ENCODE peak calls at places on chromosomes 12 and 14, in four cellular contexts. O is AG09309; T is NCI-H748 treated with DMSO at 0.1 percent for 48 hours; R is activated naive CD8-positive, alpha-beta T cell treated with anti-CD3 and anti-CD28 coated beads, Interleukin-2, amount 50 U/mL, for 16 hours. E is an unnamed sample.

GRCh38 chr14:62599616-62600385 is 445.5 kb downstream of the KCNH5 start:
- DNase-seq in O (no peak), T (no peak), R (no peak), E (no peak)

GRCh38 chr14:32702571-32702970 is 236.1 kb upstream of the NPAS3 start:
- DNase-seq in O (no peak), T (no peak), R (no peak), E (no peak)

GRCh38 chr12:89454080-89454848 is 70.3 kb downstream of the GALNT4 start:
- DNase-seq in O (no peak), T (no peak), R (no peak), E (no peak)

GRCh38 chr14:33014710-33015109 is 76.0 kb downstream of the NPAS3 start:
- DNase-seq in O (no peak), T (no peak), R (no peak), E (no peak)

GRCh38 chr12:6688543-6688999 is 604 bp downstream of the ZNF384 start:
- DNase-seq in O (no peak), T (no peak), R (no peak), E (no peak)

GRCh38 chr14:99980299-99980698 is 84.9 kb upstream of the EVL start:
- DNase-seq in O (no peak), T (no peak), R (no peak), E (no peak)

GRCh38 chr12:55126106-55126505 is at the start of gene OR9K2:
- DNase-seq in O (no peak), T (no peak), R (no peak), E (no peak)

GRCh38 chr12:49646331-49646830 is 23.0 kb downstream of the PRPF40B start:
- DNase-seq in O (no peak), T (no peak), R (no peak), E (no peak)

GRCh38 chr12:25557830-25558436 is 4.8 kb upstream of the LMNTD1 start:
- DNase-seq in O (no peak), T (peak; percentile 19), R (no peak), E (no peak)

GRCh38 chr14:104404922-104405321 is 174.6 kb upstream of the C14orf180 start:
- DNase-seq in O (no peak), T (no peak), R (no peak), E (no peak)

GRCh38 chr12:122984612-122985358 is 4.3 kb downstream of the ARL6IP4 start:
- DNase-seq in O (no peak), T (no peak), R (no peak), E (no peak)

GRCh38 chr12:105357162-105357691 is 26.7 kb downstream of the C12orf75 start:
- DNase-seq in O (no peak), T (no peak), R (no peak), E (no peak)

GRCh38 chr12:124509676-124510300 is 57.6 kb downstream of the NCOR2 start:
- DNase-seq in O (no peak), T (no peak), R (no peak), E (no peak)

GRCh38 chr12:52037248-52037861 is 13.9 kb upstream of the NR4A1 start:
- DNase-seq in O (no peak), T (no peak), R (no peak), E (no peak)

GRCh38 chr12:92570056-92570753 is 132.6 kb upstream of the PLEKHG7 start:
- DNase-seq in O (peak; percentile 57), T (peak; percentile 97), R (peak; percentile 26), E (peak; percentile 46)

GRCh38 chr12:3035815-3036702 is 41.1 kb upstream of the TSPAN9 start:
- DNase-seq in O (no peak), T (no peak), R (no peak), E (no peak)

E was measured in GM04503.